ENCODE peak calls at places on chromosomes 12 and 14, in seven cellular contexts. R is activated T-cell treated with anti-CD3 and anti-CD28 coated beads, Interleukin-2, amount 50 U/mL, for 48 hours; A is activated naive CD4-positive, alpha-beta T cell treated with anti-CD3 and anti-CD28 coated beads for 36 hours; D is AG09319; N is WTC11; Z is NCI-H2029; I is NCI-H1105. U is an unnamed sample.

GRCh38 chr12:33427071-33427470 is 12.5 kb downstream of the SYT10 start:
- DNase-seq in R (no peak), A (no peak), D (no peak), N (peak), Z (peak), I (peak), U (no peak)

GRCh38 chr12:26863515-26863914 is 30.5 kb upstream of the ITPR2 start:
- DNase-seq in R (no peak), A (peak), D (no peak), N (no peak), Z (no peak), I (no peak), U (no peak)

GRCh38 chr12:107404981-107405380 is 280.6 kb upstream of the PWP1 start:
- DNase-seq in R (peak), A (peak), D (no peak), N (peak), Z (peak), I (peak), U (no peak)

GRCh38 chr14:61101803-61102548 is 120.9 kb downstream of the SLC38A6 start:
- DNase-seq in R (no peak), A (peak), D (no peak), N (peak), Z (peak), I (no peak), U (no peak)

GRCh38 chr14:90795744-90796143 is 20.5 kb downstream of the TTC7B start:
- DNase-seq in R (no peak), A (no peak), D (peak), N (no peak), Z (no peak), I (no peak), U (peak)

GRCh38 chr12:65937181-65937641 is 112.9 kb downstream of the HMGA2 start:
- DNase-seq in R (no peak), A (no peak), D (no peak), N (no peak), Z (no peak), I (no peak), U (no peak)

GRCh38 chr14:53894456-53894855 is 62.2 kb downstream of the BMP4 start:
- DNase-seq in R (no peak), A (no peak), D (peak), N (no peak), Z (no peak), I (no peak), U (no peak)

GRCh38 chr14:87896393-87897380 is 96.3 kb downstream of the GALC start:
- DNase-seq in R (no peak), A (peak), D (peak), N (no peak), Z (no peak), I (peak), U (peak)

GRCh38 chr12:123267991-123268843 is 3.4 kb downstream of the CDK2AP1 start:
- DNase-seq in R (peak), A (no peak), D (no peak), N (no peak), Z (peak), I (peak), U (no peak)

GRCh38 chr14:91305650-91306431 is 61.3 kb upstream of the GPR68 start:
- DNase-seq in R (no peak), A (no peak), D (no peak), N (peak), Z (no peak), I (no peak), U (no peak)

GRCh38 chr12:100154472-100155247 is 12.0 kb upstream of the BLTP3B start:
- DNase-seq in R (peak), A (peak), D (no peak), N (peak), Z (peak), I (no peak), U (no peak)

GRCh38 chr14:67963545-67963944 is 144.0 kb downstream of the RAD51B start:
- DNase-seq in R (no peak), A (no peak), D (no peak), N (no peak), Z (no peak), I (no peak), U (no peak)

GRCh38 chr14:61145903-61146411 is 135.2 kb downstream of the TMEM30B start:
- DNase-seq in R (no peak), A (no peak), D (peak), N (no peak), Z (no peak), I (no peak), U (no peak)